ENCODE peak calls at places on chromosome 21, in five cellular contexts. Z is CD4-positive, CD25-positive, alpha-beta regulatory T cell; E is tibial artery; H is A549; W is esophagus squamous epithelium. U is an unnamed sample.

GRCh38 chr21:21664871-21665270 is 666.7 kb downstream of the NCAM2 start:
- DNase-seq in E (no peak), W (no peak), H (no peak), Z (no peak), U (no peak)

GRCh38 chr21:40053007-40053406 is 185.8 kb downstream of the PCP4 start:
- DNase-seq in E (peak; percentile 91), Z (no peak), W (no peak), H (no peak), U (no peak)

GRCh38 chr21:16908087-16908486 is 604.8 kb upstream of the CXADR start:
- DNase-seq in E (no peak), Z (no peak), H (peak; percentile 20), W (no peak), U (no peak)

GRCh38 chr21:26447932-26448331 is 125.2 kb downstream of the CYYR1 start:
- DNase-seq in E (no peak), W (no peak), Z (no peak), H (no peak), U (no peak)

GRCh38 chr21:17779486-17779885 is 39.7 kb downstream of the C21orf91 start:
- DNase-seq in Z (no peak), E (no peak), W (no peak), H (no peak), U (no peak)

GRCh38 chr21:31143021-31143420 is 104.7 kb upstream of the KRTAP19-8 start:
- DNase-seq in Z (no peak), W (no peak), E (no peak), H (no peak), U (no peak)

GRCh38 chr21:42160950-42161225 is 58.1 kb upstream of the ABCG1 start:
- DNase-seq in W (no peak), H (no peak), E (no peak), Z (no peak), U (no peak)

GRCh38 chr21:41775152-41775472 is 8.3 kb upstream of the RIPK4 start:
- DNase-seq in Z (no peak), W (no peak), H (no peak), E (no peak), U (no peak)

GRCh38 chr21:45976666-45977335 is 4.8 kb upstream of the COL6A1 start:
- DNase-seq in W (no peak), E (no peak), H (no peak), Z (no peak), U (peak; percentile 69)

GRCh38 chr21:31731112-31731801 is 661 bp downstream of the SCAF4 start:
- DNase-seq in H (no peak), W (no peak), E (peak; percentile 74), Z (peak; percentile 64), U (peak; percentile 81)

GRCh38 chr21:36478207-36478701 is 1.7 kb downstream of the CLDN14 start:
- DNase-seq in E (no peak), H (peak; percentile 86), W (no peak), Z (peak; percentile 26), U (no peak)

GRCh38 chr21:44890961-44891541 is 17.6 kb upstream of the PTTG1IP start:
- DNase-seq in W (no peak), E (no peak), Z (no peak), H (no peak), U (no peak)
- H3K4me3 ChIP-seq in W (no peak overlapping the region), E (no peak overlapping the region), Z (no peak overlapping the region), H (no peak overlapping the region), U (no peak overlapping the region)

DNA sequence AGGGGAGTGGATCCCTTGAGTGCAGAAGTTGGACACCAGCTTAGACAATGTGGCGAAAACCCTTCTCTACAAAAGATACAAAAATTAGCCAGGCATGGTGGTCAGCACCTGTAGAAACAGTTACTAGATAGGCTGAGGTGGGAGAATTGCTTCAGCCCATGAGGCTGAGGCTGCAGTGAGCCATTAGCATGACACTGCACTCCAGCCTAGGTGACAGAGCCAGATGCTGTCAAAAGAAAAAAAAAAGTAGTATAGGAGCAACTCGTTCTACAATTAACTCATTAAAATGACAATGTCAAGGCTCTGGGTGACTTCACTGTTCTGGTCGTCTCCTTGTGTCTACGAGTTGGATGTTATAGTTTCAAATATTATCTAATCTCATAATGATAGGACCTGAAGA is 370.6 kb upstream of the NCAM2 start:
- DNase-seq in Z (no peak), W (no peak), E (no peak), H (no peak), U (peak; percentile 60)
- H3K4me1 ChIP-seq in Z (no peaks in the 10 kb centered on the region), W (no peaks in the 10 kb centered on the region), E (no peaks in the 10 kb centered on the region), H (no peaks in the 10 kb centered on the region), U (no peaks in the 10 kb centered on the region)

GRCh38 chr21:33850401-33850800 is 65.2 kb downstream of the ATP5PO start:
- DNase-seq in Z (no peak), H (no peak), W (no peak), E (no peak), U (no peak)

GRCh38 chr21:33849839-33850238 is 65.8 kb downstream of the ATP5PO start:
- DNase-seq in E (no peak), Z (no peak), H (no peak), W (no peak), U (no peak)

GRCh38 chr21:33848252-33848953 is 67.2 kb downstream of the ATP5PO start:
- DNase-seq in W (no peak), E (no peak), Z (no peak), H (no peak), U (no peak)

GRCh38 chr21:33846141-33846540 is 69.5 kb downstream of the ATP5PO start:
- DNase-seq in E (no peak), W (no peak), Z (no peak), H (no peak), U (no peak)

DNA sequence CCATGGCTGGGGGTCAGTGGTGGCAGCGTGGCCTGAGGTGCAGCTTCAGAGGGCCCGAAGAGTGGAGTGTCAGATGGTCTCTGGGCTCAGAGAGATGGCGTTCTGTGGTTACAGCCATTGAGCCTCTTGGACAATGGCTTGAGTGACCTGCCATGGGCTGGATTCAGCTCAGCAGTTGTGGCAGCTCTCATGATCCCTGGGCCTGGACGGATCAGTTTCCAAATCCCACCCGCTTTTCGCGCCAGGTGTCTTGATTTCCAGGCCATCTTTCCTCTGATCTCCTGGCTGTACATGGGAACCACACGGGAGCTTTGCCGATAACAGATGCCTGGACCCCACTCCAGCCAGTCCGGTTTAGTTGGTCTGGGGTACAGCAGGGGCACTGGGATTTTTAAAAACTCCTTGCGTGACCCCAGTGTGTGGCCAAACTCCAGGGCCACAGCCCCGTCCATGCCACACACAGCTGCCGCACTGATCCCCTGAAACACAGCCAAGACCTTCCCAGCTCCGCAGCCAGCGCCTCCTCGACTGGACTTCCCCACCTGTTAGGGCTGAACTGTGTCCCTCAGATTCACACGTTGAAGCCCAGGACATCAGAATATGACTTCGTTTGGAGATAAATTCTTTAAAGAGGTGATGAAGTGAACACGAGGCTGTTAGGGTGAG is 67.9 kb downstream of the ATP5PO start:
- DNase-seq in E (no peak), H (no peak), Z (no peak), W (no peak), U (no peak)
- H3K4me3 ChIP-seq in E (no peak overlapping the region), H (no peak overlapping the region), Z (no peak overlapping the region), W (no peak overlapping the region), U (no peak overlapping the region)

GRCh38 chr21:43305811-43306311 is 121.1 kb downstream of the SIK1 start:
- DNase-seq in E (peak; percentile 63), W (no peak), Z (no peak), H (no peak), U (no peak)
- H3K4me1 ChIP-seq in E (no peaks in the 10 kb centered on the region), W (peaks cover 36% of the 10 kb centered on the region), Z (no peaks in the 10 kb centered on the region), H (peaks cover 18% of the 10 kb centered on the region), U (no peaks in the 10 kb centered on the region)

U was measured in endodermal cell.